ENCODE peak calls at places on chromosomes 11 and 22, in ten cellular contexts. L, R, H, P, I, D, Y, S, Z and B are unnamed samples.

GRCh38 chr11:107606122-107606521 is 15.2 kb downstream of the ELMOD1 start:
- DNase-seq in Y (no peak), I (no peak), D (no peak), S (no peak), H (no peak), L (no peak), P (peak; percentile 15), R (no peak), Z (no peak), B (no peak)

GRCh38 chr22:45865561-45866397 is 111.2 kb downstream of the WNT7B start:
- DNase-seq in S (no peak), R (no peak), P (no peak), Z (no peak), Y (no peak), L (no peak), H (no peak), D (no peak), I (no peak), B (no peak)

GRCh38 chr11:75339685-75340409 is 11.6 kb downstream of the ARRB1 start:
- DNase-seq in H (no peak), P (no peak), I (no peak), D (no peak), L (no peak), R (peak; percentile 47), Z (peak; percentile 72), Y (no peak), S (peak; percentile 33), B (no peak)

GRCh38 chr11:45665206-45665932 is at the start of gene CHST1:
- DNase-seq in L (no peak), I (no peak), Y (no peak), H (no peak), R (peak; percentile 56), D (no peak), S (peak; percentile 65), Z (peak; percentile 51), P (no peak), B (no peak)

GRCh38 chr11:123194308-123195181 is 503 bp downstream of the CLMP start:
- DNase-seq in L (no peak), Y (no peak), D (no peak), I (no peak), H (no peak), S (peak; percentile 44), P (peak; percentile 49), R (peak; percentile 27), Z (no peak), B (peak; percentile 31)

GRCh38 chr11:14520086-14520901 is at the start of gene PSMA1:
- DNase-seq in D (peak; percentile 91), P (peak; percentile 95), R (peak; percentile 98), L (peak; percentile 95), S (peak; percentile 96), Z (peak; percentile 98), H (peak; percentile 90), Y (peak; percentile 91), I (peak; percentile 75), B (peak; percentile 92)

GRCh38 chr11:128488471-128488870 is 98.9 kb downstream of the ETS1 start:
- DNase-seq in S (peak; percentile 91), R (peak; percentile 65), P (peak; percentile 94), H (no peak), D (no peak), L (peak; percentile 51), Y (no peak), Z (no peak), I (no peak), B (no peak)

GRCh38 chr11:75374646-75375045 is 23.2 kb upstream of the ARRB1 start:
- DNase-seq in R (no peak), S (no peak), Z (no peak), L (no peak), Y (no peak), I (no peak), D (no peak), H (no peak), P (no peak), B (no peak)